ENCODE peak calls at places on chromosomes 6 and 20, in seven cellular contexts. A, W, D, F, M, C and E are unnamed samples.

GRCh38 chr6:23600118-23600517 is 525.9 kb upstream of the NRSN1 start:
- DNase-seq in A (no peak), W (no peak), D (no peak), F (no peak), M (no peak), C (no peak), E (no peak)

GRCh38 chr6:133837801-133838349 is 51.0 kb upstream of the TCF21 start:
- DNase-seq in A (no peak), W (peak; percentile 80), D (no peak), F (peak; percentile 69), M (peak; percentile 56), C (peak; percentile 84), E (peak; percentile 63)

GRCh38 chr6:109795994-109796555 is 105.0 kb downstream of the FIG4 start:
- DNase-seq in A (no peak), W (no peak), D (no peak), F (no peak), M (no peak), C (no peak), E (no peak)

GRCh38 chr6:20655317-20655716 is 121.1 kb downstream of the CDKAL1 start:
- DNase-seq in A (no peak), W (no peak), D (no peak), F (no peak), M (no peak), C (no peak), E (no peak)

GRCh38 chr6:21180800-21181337 is 412.7 kb upstream of the SOX4 start:
- DNase-seq in A (no peak), W (no peak), D (no peak), F (no peak), M (no peak), C (no peak), E (no peak)

GRCh38 chr6:142398353-142398752 is 96.5 kb downstream of the ADGRG6 start:
- DNase-seq in A (no peak), W (no peak), D (no peak), F (no peak), M (no peak), C (no peak), E (no peak)

GRCh38 chr6:140441256-140441655 is 1066.8 kb upstream of the CITED2 start:
- DNase-seq in A (no peak), W (peak; percentile 74), D (peak; percentile 73), F (peak; percentile 84), M (peak; percentile 46), C (peak; percentile 19), E (peak; percentile 7)

GRCh38 chr6:136640132-136640915 is 90.1 kb upstream of the MAP7 start:
- DNase-seq in A (no peak), W (no peak), D (no peak), F (no peak), M (no peak), C (no peak), E (no peak)

GRCh38 chr6:114557089-114557488 is 214.3 kb upstream of the HS3ST5 start:
- DNase-seq in A (no peak), W (no peak), D (no peak), F (no peak), M (no peak), C (no peak), E (no peak)

GRCh38 chr6:170286246-170286933 is 4.5 kb downstream of the DLL1 start:
- DNase-seq in A (no peak), W (peak; percentile 82), D (no peak), F (no peak), M (no peak), C (no peak), E (no peak)

GRCh38 chr6:144330588-144330987 is 45.5 kb downstream of the UTRN start:
- DNase-seq in A (no peak), W (peak; percentile 30), D (no peak), F (no peak), M (no peak), C (peak; percentile 91), E (peak; percentile 74)

GRCh38 chr6:167565884-167566491 is 241.1 kb downstream of the TTLL2 start:
- DNase-seq in A (no peak), W (peak; percentile 23), D (peak; percentile 62), F (peak; percentile 84), M (peak; percentile 27), C (no peak), E (no peak)

GRCh38 chr6:40336296-40336695 is 250.9 kb downstream of the LRFN2 start:
- DNase-seq in A (no peak), W (no peak), D (no peak), F (no peak), M (no peak), C (no peak), E (no peak)

GRCh38 chr20:59047938-59048680 is 5.5 kb upstream of the PRELID3B start:
- DNase-seq in A (no peak), W (no peak), D (no peak), F (no peak), M (peak; percentile 67), C (no peak), E (no peak)

GRCh38 chr6:85887467-85887866 is 244.8 kb upstream of the SYNCRIP start:
- DNase-seq in A (no peak), W (no peak), D (no peak), F (no peak), M (no peak), C (no peak), E (no peak)

GRCh38 chr20:32980131-32980941 is 23.9 kb downstream of the SUN5 start:
- DNase-seq in A (no peak), W (peak; percentile 57), D (no peak), F (no peak), M (peak; percentile 48), C (no peak), E (no peak)

DNA sequence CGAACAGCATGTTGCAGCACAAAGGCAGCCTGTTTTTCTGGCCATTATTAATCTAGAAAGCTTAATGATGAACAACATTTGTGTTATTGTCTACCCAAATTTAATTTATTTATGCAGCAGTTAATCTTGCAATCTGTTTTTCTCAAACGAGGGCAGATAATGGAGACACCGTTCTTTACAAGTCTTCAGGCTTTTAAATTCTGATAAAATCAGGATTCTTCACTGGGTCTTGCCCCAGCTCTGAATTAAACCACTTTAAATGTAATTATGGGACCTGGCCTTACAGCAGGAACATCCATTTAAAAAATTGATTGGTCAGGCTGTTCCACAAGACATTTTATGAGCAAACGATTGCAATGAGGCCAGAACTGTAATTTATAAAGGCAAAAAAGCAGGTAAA is 26.5 kb upstream of the INSM1 start:
- DNase-seq in A (no peak), W (no peak), D (no peak), F (no peak), M (no peak), C (no peak), E (no peak)
- H3K27ac ChIP-seq in A (no peak overlapping the region), W (no peak overlapping the region), D (no peak overlapping the region), F (no peak overlapping the region), M (no peak overlapping the region), C (no peak overlapping the region), E (no peak overlapping the region)

GRCh38 chr6:112879920-112880413 is 532.8 kb downstream of the RFPL4B start:
- DNase-seq in A (no peak), W (peak; percentile 90), D (no peak), F (no peak), M (peak; percentile 85), C (peak; percentile 61), E (no peak)
- TF ChIP-seq CTCF in A (peak; percentile 50), W (peak; percentile 69), D (peak; percentile 14), F (peak; percentile 5), M (peak; percentile 99), C (peak; percentile 54), E (no peak)

DNA sequence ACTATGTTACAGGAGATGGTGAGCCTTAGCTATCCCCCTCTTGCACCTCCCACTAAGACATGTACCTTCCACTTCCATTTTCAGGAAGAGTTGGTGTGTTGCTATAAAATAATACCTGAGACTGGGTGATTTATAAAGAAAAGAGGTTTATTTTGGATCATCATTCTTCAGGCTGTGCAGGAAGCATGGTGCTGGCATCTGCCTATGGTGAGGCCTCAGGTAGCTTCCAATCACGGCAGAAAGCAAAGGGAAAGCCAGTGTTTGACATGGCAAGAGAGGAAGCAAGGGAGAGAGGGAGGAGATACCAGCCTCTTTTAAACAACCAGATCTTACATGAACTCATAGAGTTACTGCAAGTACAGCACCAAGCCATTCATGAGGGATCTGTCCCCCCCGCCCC is 32.2 kb downstream of the GSS start:
- DNase-seq in A (no peak), W (no peak), D (no peak), F (no peak), M (no peak), C (no peak), E (no peak)
- H3K27ac ChIP-seq in A (no peak overlapping the region), W (no peak overlapping the region), D (peak overlapping the region; percentile 58), F (no peak overlapping the region), M (no peak overlapping the region), C (peak overlapping the region; percentile 89), E (peak overlapping the region; percentile 48)

GRCh38 chr6:81105998-81106397 is 646.5 kb downstream of the TENT5A start:
- DNase-seq in A (no peak), W (no peak), D (no peak), F (no peak), M (no peak), C (no peak), E (no peak)
- TF ChIP-seq CTCF in A (no peak), W (peak; percentile 9), D (peak; percentile 19), F (no peak), M (no peak), C (no peak), E (no peak)

GRCh38 chr20:22789661-22790060 is 205.3 kb upstream of the FOXA2 start:
- DNase-seq in A (no peak), W (no peak), D (no peak), F (no peak), M (no peak), C (no peak), E (no peak)
- H3K27ac ChIP-seq in A (no peak overlapping the region), W (no peak overlapping the region), D (no peak overlapping the region), F (no peak overlapping the region), M (no peak overlapping the region), C (no peak overlapping the region), E (no peak overlapping the region)

GRCh38 chr6:46704562-46704961 is 16.9 kb downstream of the TDRD6 start:
- DNase-seq in A (no peak), W (peak; percentile 6), D (no peak), F (peak; percentile 2), M (peak; percentile 4), C (no peak), E (peak; percentile 28)
- TF ChIP-seq CTCF in A (no peak), W (peak; percentile 14), D (peak; percentile 30), F (no peak), M (no peak), C (peak; percentile 66), E (peak; percentile 17)

GRCh38 chr6:158519354-158519753 is 40.5 kb upstream of the TMEM181 start:
- DNase-seq in A (no peak), W (no peak), D (no peak), F (no peak), M (no peak), C (no peak), E (no peak)

GRCh38 chr6:158517038-158517437 is 42.9 kb upstream of the TMEM181 start:
- DNase-seq in A (no peak), W (no peak), D (no peak), F (no peak), M (no peak), C (no peak), E (no peak)

GRCh38 chr6:158516098-158516497 is 43.8 kb upstream of the TMEM181 start:
- DNase-seq in A (no peak), W (no peak), D (no peak), F (no peak), M (no peak), C (no peak), E (no peak)

GRCh38 chr6:158518196-158519127 is 41.4 kb upstream of the TMEM181 start:
- DNase-seq in A (peak; percentile 71), W (peak; percentile 82), D (peak; percentile 38), F (peak; percentile 56), M (peak; percentile 55), C (peak; percentile 50), E (peak; percentile 86)

GRCh38 chr6:158517581-158517980 is 42.3 kb upstream of the TMEM181 start:
- DNase-seq in A (peak; percentile 77), W (no peak), D (no peak), F (no peak), M (no peak), C (no peak), E (no peak)
- H3K27ac ChIP-seq in A (peak overlapping the region; percentile 10), W (no peak overlapping the region), D (no peak overlapping the region), F (no peak overlapping the region), M (no peak overlapping the region), C (peak overlapping the region; percentile 63), E (peak overlapping the region; percentile 83)